ENCODE peak calls at places on chromosomes 11 and 22, in six cellular contexts. One of them, this sample, is unnamed.

GRCh38 chr11:45041556-45041955 is 90.9 kb upstream of the TP53I11 start:
- DNase-seq in neuronal stem cell: no peak
- DNase-seq in GM23248: no peak
- DNase-seq in DND-41: no peak
- DNase-seq in mammary epithelial cell: no peak
- DNase-seq in fibroblast of lung: no peak
- DNase-seq in this sample: no peak

GRCh38 chr22:50218996-50219727 is 18.4 kb downstream of the SELENOO start:
- DNase-seq in neuronal stem cell: no peak
- DNase-seq in GM23248: peak; percentile 68
- DNase-seq in DND-41: peak; percentile 40
- DNase-seq in mammary epithelial cell: peak; percentile 42
- DNase-seq in fibroblast of lung: peak; percentile 89
- DNase-seq in this sample: no peak

GRCh38 chr22:47294222-47294532 is 531.7 kb downstream of the TBC1D22A start:
- DNase-seq in neuronal stem cell: no peak
- DNase-seq in GM23248: peak; percentile 65
- DNase-seq in DND-41: no peak
- DNase-seq in mammary epithelial cell: no peak
- DNase-seq in fibroblast of lung: peak; percentile 96
- DNase-seq in this sample: no peak

GRCh38 chr11:120985718-120986569 is 38.0 kb upstream of the TBCEL start:
- DNase-seq in neuronal stem cell: peak; percentile 63
- DNase-seq in GM23248: peak; percentile 78
- DNase-seq in DND-41: no peak
- DNase-seq in mammary epithelial cell: peak; percentile 34
- DNase-seq in fibroblast of lung: peak; percentile 54
- DNase-seq in this sample: peak; percentile 9

GRCh38 chr11:1165256-1166041 is 7.7 kb downstream of the MUC5AC start:
- DNase-seq in neuronal stem cell: no peak
- DNase-seq in GM23248: no peak
- DNase-seq in DND-41: no peak
- DNase-seq in mammary epithelial cell: no peak
- DNase-seq in fibroblast of lung: no peak
- DNase-seq in this sample: no peak

GRCh38 chr11:75454987-75455386 is 22.0 kb upstream of the KLHL35 start:
- DNase-seq in neuronal stem cell: no peak
- DNase-seq in GM23248: no peak
- DNase-seq in DND-41: no peak
- DNase-seq in mammary epithelial cell: no peak
- DNase-seq in fibroblast of lung: no peak
- DNase-seq in this sample: no peak

GRCh38 chr22:29031236-29031982 is 30.2 kb downstream of the C22orf31 start:
- DNase-seq in neuronal stem cell: peak; percentile 55
- DNase-seq in GM23248: peak; percentile 97
- DNase-seq in DND-41: no peak
- DNase-seq in mammary epithelial cell: peak; percentile 96
- DNase-seq in fibroblast of lung: peak; percentile 95
- DNase-seq in this sample: no peak

GRCh38 chr11:130002352-130002845 is at the start of gene PRDM10:
- DNase-seq in neuronal stem cell: peak; percentile 95
- DNase-seq in GM23248: peak; percentile 93
- DNase-seq in DND-41: peak; percentile 93
- DNase-seq in mammary epithelial cell: peak; percentile 89
- DNase-seq in fibroblast of lung: peak; percentile 94
- DNase-seq in this sample: no peak

GRCh38 chr22:17257578-17257977 is 38.3 kb upstream of the ADA2 start:
- DNase-seq in neuronal stem cell: no peak
- DNase-seq in GM23248: no peak
- DNase-seq in DND-41: no peak
- DNase-seq in mammary epithelial cell: no peak
- DNase-seq in fibroblast of lung: no peak
- DNase-seq in this sample: no peak

GRCh38 chr11:1564535-1565172 is 7.4 kb downstream of the DUSP8 start:
- DNase-seq in neuronal stem cell: peak; percentile 56
- DNase-seq in GM23248: peak; percentile 72
- DNase-seq in DND-41: peak; percentile 14
- DNase-seq in mammary epithelial cell: no peak
- DNase-seq in fibroblast of lung: peak; percentile 89
- DNase-seq in this sample: peak; percentile 19

GRCh38 chr11:60951909-60952741 is at the start of gene SLC15A3:
- DNase-seq in neuronal stem cell: no peak
- DNase-seq in GM23248: peak; percentile 66
- DNase-seq in DND-41: no peak
- DNase-seq in mammary epithelial cell: no peak
- DNase-seq in fibroblast of lung: peak; percentile 50
- DNase-seq in this sample: no peak

GRCh38 chr22:42972592-42973535 is 42.1 kb downstream of the PACSIN2 start:
- DNase-seq in neuronal stem cell: no peak
- DNase-seq in GM23248: no peak
- DNase-seq in DND-41: no peak
- DNase-seq in mammary epithelial cell: no peak
- DNase-seq in fibroblast of lung: no peak
- DNase-seq in this sample: no peak

GRCh38 chr11:22764732-22765131 is 64.9 kb downstream of the SVIP start:
- DNase-seq in neuronal stem cell: no peak
- DNase-seq in GM23248: no peak
- DNase-seq in DND-41: no peak
- DNase-seq in mammary epithelial cell: no peak
- DNase-seq in fibroblast of lung: no peak
- DNase-seq in this sample: no peak

GRCh38 chr11:45237666-45238348 is 48.3 kb downstream of the SYT13 start:
- DNase-seq in neuronal stem cell: no peak
- DNase-seq in GM23248: no peak
- DNase-seq in DND-41: no peak
- DNase-seq in mammary epithelial cell: no peak
- DNase-seq in fibroblast of lung: no peak
- DNase-seq in this sample: no peak

GRCh38 chr11:36292311-36292722 is 3.1 kb upstream of the COMMD9 start:
- DNase-seq in neuronal stem cell: no peak
- DNase-seq in GM23248: peak; percentile 67
- DNase-seq in DND-41: peak; percentile 13
- DNase-seq in mammary epithelial cell: peak; percentile 40
- DNase-seq in fibroblast of lung: peak; percentile 61
- DNase-seq in this sample: no peak

GRCh38 chr11:6638437-6638836 is 17.2 kb downstream of the DCHS1 start:
- DNase-seq in neuronal stem cell: no peak
- DNase-seq in GM23248: no peak
- DNase-seq in DND-41: no peak
- DNase-seq in mammary epithelial cell: no peak
- DNase-seq in fibroblast of lung: no peak
- DNase-seq in this sample: no peak

GRCh38 chr11:33531743-33532181 is 168.9 kb downstream of the C11orf91 start:
- DNase-seq in neuronal stem cell: no peak
- DNase-seq in GM23248: peak; percentile 99
- DNase-seq in DND-41: no peak
- DNase-seq in mammary epithelial cell: no peak
- DNase-seq in fibroblast of lung: peak; percentile 65
- DNase-seq in this sample: no peak

GRCh38 chr11:15828241-15828903 is 528.0 kb downstream of the SOX6 start:
- DNase-seq in neuronal stem cell: no peak
- DNase-seq in GM23248: no peak
- DNase-seq in DND-41: no peak
- DNase-seq in mammary epithelial cell: no peak
- DNase-seq in fibroblast of lung: no peak
- DNase-seq in this sample: no peak

GRCh38 chr11:2533642-2534115 is 88.9 kb downstream of the KCNQ1 start:
- DNase-seq in neuronal stem cell: peak; percentile 80
- DNase-seq in GM23248: peak; percentile 92
- DNase-seq in DND-41: peak; percentile 21
- DNase-seq in mammary epithelial cell: peak; percentile 80
- DNase-seq in fibroblast of lung: peak; percentile 89
- DNase-seq in this sample: peak; percentile 45

GRCh38 chr22:28759861-28760560 is 12.5 kb upstream of the CCDC117 start:
- DNase-seq in neuronal stem cell: no peak
- DNase-seq in GM23248: no peak
- DNase-seq in DND-41: no peak
- DNase-seq in mammary epithelial cell: peak; percentile 20
- DNase-seq in fibroblast of lung: no peak
- DNase-seq in this sample: no peak

GRCh38 chr11:64969209-64969608 is 2.7 kb downstream of the MAJIN start:
- DNase-seq in neuronal stem cell: no peak
- DNase-seq in GM23248: peak; percentile 61
- DNase-seq in DND-41: no peak
- DNase-seq in mammary epithelial cell: peak; percentile 85
- DNase-seq in fibroblast of lung: peak; percentile 14
- DNase-seq in this sample: peak; percentile 38

GRCh38 chr22:44924098-44924497 is 85.7 kb downstream of the PHF21B start:
- DNase-seq in neuronal stem cell: no peak
- DNase-seq in GM23248: no peak
- DNase-seq in DND-41: no peak
- DNase-seq in mammary epithelial cell: no peak
- DNase-seq in fibroblast of lung: no peak
- DNase-seq in this sample: no peak

GRCh38 chr11:75931124-75931523 is 116.1 kb downstream of the UVRAG start:
- DNase-seq in neuronal stem cell: no peak
- DNase-seq in GM23248: peak; percentile 69
- DNase-seq in DND-41: no peak
- DNase-seq in mammary epithelial cell: peak; percentile 19
- DNase-seq in fibroblast of lung: peak; percentile 25
- DNase-seq in this sample: no peak

GRCh38 chr11:69244286-69244685 is 49.7 kb upstream of the MYEOV start:
- DNase-seq in neuronal stem cell: no peak
- DNase-seq in GM23248: no peak
- DNase-seq in DND-41: no peak
- DNase-seq in mammary epithelial cell: no peak
- DNase-seq in fibroblast of lung: no peak
- DNase-seq in this sample: no peak

GRCh38 chr11:68669301-68670090 is 14.8 kb upstream of the GAL start:
- DNase-seq in neuronal stem cell: no peak
- DNase-seq in GM23248: no peak
- DNase-seq in DND-41: no peak
- DNase-seq in mammary epithelial cell: no peak
- DNase-seq in fibroblast of lung: no peak
- DNase-seq in this sample: no peak

GRCh38 chr22:20002098-20002497 is 14.5 kb downstream of the ARVCF start:
- DNase-seq in neuronal stem cell: no peak
- DNase-seq in GM23248: no peak
- DNase-seq in DND-41: no peak
- DNase-seq in mammary epithelial cell: no peak
- DNase-seq in fibroblast of lung: no peak
- DNase-seq in this sample: no peak
- H3K4me1 ChIP-seq in neuronal stem cell: peaks cover 49% of the 10 kb centered on the region
- H3K4me1 ChIP-seq in GM23248: no peaks in the 10 kb centered on the region
- H3K4me1 ChIP-seq in DND-41: no peaks in the 10 kb centered on the region
- H3K4me1 ChIP-seq in mammary epithelial cell: no peaks in the 10 kb centered on the region
- H3K4me1 ChIP-seq in fibroblast of lung: no peaks in the 10 kb centered on the region
- H3K4me1 ChIP-seq in this sample: no peaks in the 10 kb centered on the region

GRCh38 chr11:34560511-34560910 is 46.9 kb upstream of the ELF5 start:
- DNase-seq in neuronal stem cell: no peak
- DNase-seq in GM23248: no peak
- DNase-seq in DND-41: no peak
- DNase-seq in mammary epithelial cell: no peak
- DNase-seq in fibroblast of lung: no peak
- DNase-seq in this sample: no peak

GRCh38 chr11:34564406-34564805 is 50.8 kb upstream of the ELF5 start:
- DNase-seq in neuronal stem cell: no peak
- DNase-seq in GM23248: peak; percentile 58
- DNase-seq in DND-41: no peak
- DNase-seq in mammary epithelial cell: peak; percentile 55
- DNase-seq in fibroblast of lung: no peak
- DNase-seq in this sample: no peak

GRCh38 chr11:34558211-34558610 is 44.6 kb upstream of the ELF5 start:
- DNase-seq in neuronal stem cell: no peak
- DNase-seq in GM23248: no peak
- DNase-seq in DND-41: no peak
- DNase-seq in mammary epithelial cell: peak; percentile 46
- DNase-seq in fibroblast of lung: no peak
- DNase-seq in this sample: no peak

DNA sequence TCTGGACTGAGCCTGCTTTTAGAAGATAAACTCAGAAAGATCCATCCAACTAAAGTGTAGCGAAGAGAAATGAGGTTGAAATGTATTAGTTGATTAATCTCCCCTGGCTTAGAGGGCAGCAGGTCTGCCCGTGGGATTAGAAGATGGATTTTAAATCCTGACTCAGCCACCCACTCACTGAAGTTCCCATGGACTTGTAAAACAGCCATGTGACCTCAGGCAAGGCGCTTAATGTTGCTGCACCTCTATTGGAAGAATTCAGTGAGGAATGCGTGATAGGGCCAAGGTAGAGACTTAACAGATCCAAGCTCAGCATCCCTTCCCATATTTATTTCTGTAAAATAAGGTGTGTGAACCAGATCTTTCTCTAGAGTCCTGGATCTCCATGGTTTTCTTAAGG is 45.1 kb upstream of the ELF5 start:
- DNase-seq in neuronal stem cell: no peak
- DNase-seq in GM23248: peak; percentile 4
- DNase-seq in DND-41: no peak
- DNase-seq in mammary epithelial cell: peak; percentile 46
- DNase-seq in fibroblast of lung: no peak
- DNase-seq in this sample: no peak
- H2AFZ ChIP-seq in neuronal stem cell: no peak overlapping the region
- H2AFZ ChIP-seq in GM23248: no peak overlapping the region
- H2AFZ ChIP-seq in DND-41: no peak overlapping the region
- H2AFZ ChIP-seq in mammary epithelial cell: peak overlapping the region; percentile 44
- H2AFZ ChIP-seq in fibroblast of lung: no peak overlapping the region
- H2AFZ ChIP-seq in this sample: no peak overlapping the region

DNA sequence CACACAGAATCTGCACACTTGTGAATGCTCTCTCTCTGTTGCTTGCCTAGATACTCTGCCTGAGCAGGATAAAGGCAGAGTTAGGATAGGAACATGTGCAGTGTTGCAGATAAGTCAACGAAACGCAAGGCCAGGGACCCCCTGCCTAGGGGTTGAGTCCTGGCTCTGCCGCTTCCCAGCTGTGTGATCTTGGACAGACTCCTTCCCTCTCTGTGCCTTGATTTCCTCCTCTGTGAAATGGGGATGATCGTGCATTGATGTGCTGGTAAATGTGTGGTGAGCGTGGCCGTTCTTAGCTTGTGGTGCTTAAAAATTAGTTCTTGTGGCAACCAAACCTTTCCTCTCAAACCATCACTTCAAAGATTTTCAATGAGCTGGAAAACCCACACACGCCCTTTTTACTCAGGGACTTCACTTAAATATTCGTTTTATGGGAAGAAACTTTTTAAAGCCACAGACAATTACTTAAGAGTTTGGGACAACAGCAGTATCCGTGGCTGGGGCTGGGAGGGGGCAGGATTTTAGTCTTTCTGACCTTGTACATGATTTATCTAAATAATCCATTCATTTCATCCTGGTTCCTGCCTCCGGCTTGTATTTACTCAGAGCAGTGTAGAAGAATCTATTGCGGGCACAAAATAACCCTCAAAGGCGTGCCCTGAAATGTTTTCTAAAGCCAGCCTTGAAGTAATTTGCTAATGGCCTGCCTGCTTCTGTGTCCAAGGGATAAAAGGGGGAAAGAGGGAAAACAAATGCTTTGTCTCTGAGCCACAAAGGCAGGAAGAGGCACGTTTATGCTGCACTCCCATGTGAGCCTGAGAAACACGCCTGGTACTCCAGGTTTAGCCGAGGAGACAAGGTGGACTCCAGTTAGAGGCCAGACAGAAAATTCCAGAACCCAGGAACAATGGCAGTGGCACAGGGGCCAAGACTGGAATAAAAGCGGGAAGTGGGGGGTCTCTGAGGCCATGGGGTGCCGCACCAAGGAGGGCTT is 85.0 kb upstream of the CRYBB3 start:
- DNase-seq in neuronal stem cell: no peak
- DNase-seq in GM23248: no peak
- DNase-seq in DND-41: no peak
- DNase-seq in mammary epithelial cell: peak; percentile 84
- DNase-seq in fibroblast of lung: no peak
- DNase-seq in this sample: peak; percentile 21
- H3K4me1 ChIP-seq in neuronal stem cell: peaks cover 24% of the 10 kb centered on the region
- H3K4me1 ChIP-seq in GM23248: no peaks in the 10 kb centered on the region
- H3K4me1 ChIP-seq in DND-41: peaks cover 10% of the 10 kb centered on the region
- H3K4me1 ChIP-seq in mammary epithelial cell: peaks cover 55% of the 10 kb centered on the region
- H3K4me1 ChIP-seq in fibroblast of lung: peaks cover 2% of the 10 kb centered on the region
- H3K4me1 ChIP-seq in this sample: peaks cover 49% of the 10 kb centered on the region

GRCh38 chr22:19405652-19406051 is 25.9 kb downstream of the HIRA start:
- DNase-seq in neuronal stem cell: no peak
- DNase-seq in GM23248: no peak
- DNase-seq in DND-41: no peak
- DNase-seq in mammary epithelial cell: no peak
- DNase-seq in fibroblast of lung: no peak
- DNase-seq in this sample: no peak
- H2AFZ ChIP-seq in neuronal stem cell: no peak overlapping the region
- H2AFZ ChIP-seq in GM23248: no peak overlapping the region
- H2AFZ ChIP-seq in DND-41: no peak overlapping the region
- H2AFZ ChIP-seq in mammary epithelial cell: no peak overlapping the region
- H2AFZ ChIP-seq in fibroblast of lung: no peak overlapping the region
- H2AFZ ChIP-seq in this sample: no peak overlapping the region